ENCODE peak calls at places on chromosomes 3 and 15, in nine cellular contexts. K, I, T, R, Z, B, W, S and Y are unnamed samples.

GRCh38 chr3:48047841-48048456 is 31.7 kb upstream of the MAP4 start:
- DNase-seq in W (no peak), B (no peak), Z (no peak), R (no peak), T (peak; percentile 44), K (no peak), S (no peak), I (no peak), Y (no peak)

GRCh38 chr15:42593143-42593542 is 17.7 kb downstream of the STARD9 start:
- DNase-seq in T (no peak), I (no peak), Z (no peak), K (no peak), B (no peak), W (peak; percentile 18), R (no peak), S (no peak), Y (no peak)

GRCh38 chr15:66862111-66862815 is 160.2 kb downstream of the SMAD6 start:
- DNase-seq in K (no peak), R (no peak), I (no peak), Z (peak; percentile 29), T (no peak), S (no peak), B (peak; percentile 66), W (peak; percentile 4), Y (no peak)

GRCh38 chr3:52507359-52507758 is 12.2 kb downstream of the STAB1 start:
- DNase-seq in B (no peak), K (no peak), W (no peak), T (peak; percentile 63), R (no peak), Z (no peak), S (no peak), I (no peak), Y (no peak)

GRCh38 chr3:113499081-113499480 is 15.9 kb downstream of the SPICE1 start:
- DNase-seq in S (no peak), I (no peak), Z (no peak), W (no peak), K (no peak), T (no peak), R (no peak), B (no peak), Y (no peak)

GRCh38 chr3:66819993-66820501 is 178.1 kb upstream of the KBTBD8 start:
- DNase-seq in B (no peak), W (no peak), Z (peak; percentile 36), K (no peak), S (no peak), I (no peak), R (no peak), T (peak; percentile 53), Y (no peak)

GRCh38 chr3:22606938-22607337 is 596.2 kb upstream of the UBE2E2 start:
- DNase-seq in S (no peak), B (no peak), K (no peak), Z (no peak), W (no peak), I (no peak), R (no peak), T (no peak), Y (no peak)

GRCh38 chr3:39338201-39338600 is 8.7 kb downstream of the CCR8 start:
- DNase-seq in B (no peak), K (no peak), T (no peak), R (no peak), S (no peak), Z (no peak), I (no peak), W (no peak), Y (no peak)

GRCh38 chr3:186173202-186173815 is 64.4 kb upstream of the ETV5 start:
- DNase-seq in R (peak; percentile 11), I (no peak), T (no peak), W (no peak), S (no peak), K (no peak), B (no peak), Z (no peak), Y (no peak)

GRCh38 chr15:56774356-56774755 is 41.0 kb upstream of the ZNF280D start:
- DNase-seq in T (no peak), I (no peak), S (no peak), R (no peak), B (no peak), Z (no peak), W (no peak), K (no peak), Y (no peak)

GRCh38 chr3:45479627-45480026 is 91.3 kb downstream of the LARS2 start:
- DNase-seq in K (no peak), I (no peak), Z (no peak), T (peak; percentile 14), R (no peak), W (no peak), S (no peak), B (peak; percentile 17), Y (no peak)

GRCh38 chr3:46829699-46830208 is 33.5 kb downstream of the MYL3 start:
- DNase-seq in S (no peak), K (no peak), Z (no peak), T (no peak), I (no peak), B (no peak), R (no peak), W (no peak), Y (no peak)

GRCh38 chr15:62344806-62345539 is 179.9 kb upstream of the C2CD4B start:
- DNase-seq in Z (peak; percentile 95), S (peak; percentile 75), I (no peak), K (peak; percentile 26), R (peak; percentile 83), W (peak; percentile 73), B (peak; percentile 81), T (peak; percentile 77), Y (no peak)

GRCh38 chr3:27253831-27254230 is 115.4 kb downstream of the NEK10 start:
- DNase-seq in T (peak; percentile 25), W (peak; percentile 38), S (peak; percentile 26), I (no peak), Z (peak; percentile 78), K (no peak), R (peak; percentile 52), B (peak; percentile 51), Y (no peak)

GRCh38 chr3:53199834-53200233 is 38.8 kb downstream of the PRKCD start:
- DNase-seq in R (no peak), S (no peak), I (no peak), B (no peak), Z (no peak), T (no peak), W (no peak), K (no peak), Y (no peak)

GRCh38 chr3:141050576-141050912 is 603 bp upstream of the SPSB4 start:
- DNase-seq in T (no peak), I (no peak), Z (peak; percentile 76), K (no peak), R (no peak), B (peak; percentile 28), S (no peak), W (no peak), Y (no peak)

GRCh38 chr3:50885070-50885469 is 210.3 kb downstream of the DOCK3 start:
- DNase-seq in K (no peak), R (no peak), T (no peak), B (no peak), W (no peak), I (no peak), S (no peak), Z (no peak), Y (no peak)

GRCh38 chr3:50890688-50891344 is 216.1 kb downstream of the DOCK3 start:
- DNase-seq in B (no peak), Z (peak; percentile 59), T (no peak), I (no peak), W (no peak), S (no peak), R (no peak), K (no peak), Y (no peak)

DNA sequence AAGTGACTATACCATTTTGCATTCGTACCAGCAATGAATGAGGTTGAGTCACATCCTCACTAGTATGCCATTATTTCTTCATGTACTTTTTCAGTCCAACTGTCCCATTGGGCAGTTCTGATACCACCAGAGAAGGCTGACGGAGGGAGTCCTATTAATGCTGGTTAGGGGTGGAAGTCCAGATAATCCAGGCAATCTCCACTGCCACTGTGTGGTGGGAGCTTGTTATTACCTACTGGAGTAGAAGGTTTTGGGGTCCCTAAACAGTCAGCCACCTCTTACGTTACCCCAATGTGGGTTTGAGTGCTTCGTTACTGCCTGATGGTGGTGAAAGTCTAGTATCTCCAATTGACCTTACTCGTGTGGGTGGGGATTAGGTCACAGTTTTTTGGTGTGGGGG is 210.8 kb downstream of the DOCK3 start:
- DNase-seq in T (peak; percentile 6), R (peak; percentile 30), W (no peak), K (no peak), Z (peak; percentile 80), B (peak; percentile 3), S (no peak), I (no peak), Y (no peak)
- TF ChIP-seq CTCF in T (peak; percentile 26), R (no peak), W (no peak), K (no peak), Z (peak; percentile 87), B (peak; percentile 26), S (no peak), I (no peak), Y (no peak)

GRCh38 chr15:65819563-65819960 is 27.5 kb upstream of the DENND4A start:
- DNase-seq in W (no peak), R (no peak), Z (no peak), T (peak; percentile 45), I (no peak), K (no peak), S (no peak), B (no peak), Y (no peak)
- H3K4me1 ChIP-seq in W (no peaks in the 10 kb centered on the region), R (no peaks in the 10 kb centered on the region), Z (no peaks in the 10 kb centered on the region), T (peaks cover 38% of the 10 kb centered on the region), I (peaks cover 6% of the 10 kb centered on the region), K (no peaks in the 10 kb centered on the region), S (peaks cover 12% of the 10 kb centered on the region), B (no peaks in the 10 kb centered on the region), Y (peaks cover 3% of the 10 kb centered on the region)

GRCh38 chr3:64008017-64008416 is 15.3 kb downstream of the PSMD6 start:
- DNase-seq in I (no peak), T (no peak), B (no peak), S (no peak), K (no peak), W (no peak), Z (no peak), R (no peak), Y (no peak)
- H3K36me3 ChIP-seq in I (peaks cover 32% of the 10 kb centered on the region), T (peaks cover 90% of the 10 kb centered on the region), B (peaks cover 50% of the 10 kb centered on the region), S (peaks cover 53% of the 10 kb centered on the region), K (no peaks in the 10 kb centered on the region), W (no peaks in the 10 kb centered on the region), Z (peaks cover 29% of the 10 kb centered on the region), R (peaks cover 59% of the 10 kb centered on the region), Y (peaks cover 5% of the 10 kb centered on the region)

GRCh38 chr3:151213151-151213550 is 10.1 kb upstream of the GPR171 start:
- DNase-seq in I (no peak), R (no peak), W (no peak), B (no peak), S (no peak), K (no peak), Z (no peak), T (no peak), Y (no peak)

GRCh38 chr3:151217208-151217607 is 14.2 kb upstream of the GPR171 start:
- DNase-seq in R (no peak), K (no peak), I (no peak), S (no peak), B (no peak), W (no peak), T (no peak), Z (no peak), Y (no peak)

GRCh38 chr3:151213881-151214280 is 10.9 kb upstream of the GPR171 start:
- DNase-seq in Z (no peak), B (no peak), R (no peak), W (no peak), T (no peak), S (no peak), K (no peak), I (no peak), Y (no peak)

GRCh38 chr3:151216641-151217040 is 13.6 kb upstream of the GPR171 start:
- DNase-seq in Z (no peak), W (no peak), T (no peak), K (no peak), S (no peak), R (peak; percentile 66), B (no peak), I (no peak), Y (no peak)

GRCh38 chr3:151214459-151214858 is 11.4 kb upstream of the GPR171 start:
- DNase-seq in S (no peak), B (no peak), I (no peak), K (no peak), Z (peak; percentile 56), T (no peak), R (no peak), W (no peak), Y (no peak)
- TF ChIP-seq CTCF in S (no peak), B (no peak), I (no peak), K (no peak), Z (peak; percentile 57), T (no peak), R (no peak), W (no peak), Y (no peak)